ENCODE peak calls at places on chromosomes 11 and 22, in six cellular contexts. X is neuronal stem cell, U is H9, N is H1, A is mesenchymal stem cell, K is trophoblast cell. H is an unnamed sample.

GRCh38 chr22:48943567-48944432 is 883.9 kb downstream of the BRD1 start:
- DNase-seq in U (peak; percentile 73), K (no peak), X (peak; percentile 29), A (no peak), N (peak; percentile 33), H (no peak)

GRCh38 chr11:6237903-6238302 is 986 bp upstream of the CNGA4 start:
- DNase-seq in U (no peak), N (no peak), A (no peak), X (no peak), K (no peak), H (no peak)

GRCh38 chr11:2515401-2516275 is 70.8 kb downstream of the KCNQ1 start:
- DNase-seq in X (no peak), U (no peak), K (no peak), N (no peak), A (no peak), H (no peak)

GRCh38 chr22:26889794-26890193 is 232.4 kb downstream of the MIAT start:
- DNase-seq in A (peak; percentile 42), N (no peak), U (no peak), K (no peak), X (no peak), H (no peak)

GRCh38 chr11:19628018-19628417 is 84.6 kb upstream of the NAV2 start:
- DNase-seq in K (no peak), U (no peak), X (no peak), A (no peak), N (no peak), H (peak; percentile 59)

GRCh38 chr11:27388001-27388400 is 25.0 kb upstream of the CCDC34 start:
- DNase-seq in A (no peak), U (no peak), K (no peak), N (no peak), X (no peak), H (no peak)

GRCh38 chr22:35913925-35914324 is 114.7 kb downstream of the RBFOX2 start:
- DNase-seq in U (no peak), X (no peak), A (no peak), N (no peak), K (no peak), H (no peak)

GRCh38 chr11:77213589-77214428 is 85.8 kb downstream of the MYO7A start:
- DNase-seq in A (no peak), X (no peak), K (no peak), U (no peak), N (no peak), H (no peak)

GRCh38 chr11:10450451-10451398 is 4.3 kb upstream of the AMPD3 start:
- DNase-seq in X (peak; percentile 40), K (peak; percentile 69), U (peak; percentile 78), N (peak; percentile 49), A (peak; percentile 35), H (no peak)

GRCh38 chr11:78217650-78218541 is 29.2 kb downstream of the USP35 start:
- DNase-seq in U (peak; percentile 16), K (no peak), X (no peak), A (no peak), N (no peak), H (no peak)

GRCh38 chr22:32286290-32286840 is 31.2 kb upstream of the SLC5A4 start:
- DNase-seq in X (no peak), U (no peak), N (no peak), K (no peak), A (no peak), H (no peak)

GRCh38 chr11:62588966-62589637 is 2.2 kb downstream of the TUT1 start:
- DNase-seq in K (no peak), N (no peak), A (peak; percentile 57), U (no peak), X (no peak), H (no peak)

GRCh38 chr22:46036558-46037408 is 59.8 kb upstream of the WNT7B start:
- DNase-seq in K (peak; percentile 11), U (no peak), N (no peak), X (no peak), A (peak; percentile 30), H (no peak)

GRCh38 chr11:26150046-26150445 is 181.9 kb upstream of the ANO3 start:
- DNase-seq in K (no peak), X (no peak), U (no peak), N (no peak), A (no peak), H (no peak)

GRCh38 chr11:111736191-111736590 is 30.0 kb downstream of the PPP2R1B start:
- DNase-seq in N (no peak), U (no peak), K (peak; percentile 32), X (no peak), A (no peak), H (peak; percentile 80)

GRCh38 chr11:123187670-123188507 is 7.2 kb downstream of the CLMP start:
- DNase-seq in X (no peak), A (peak; percentile 38), U (no peak), N (no peak), K (no peak), H (peak; percentile 63)

GRCh38 chr11:9895016-9895415 is 231.1 kb downstream of the SWAP70 start:
- DNase-seq in X (no peak), U (no peak), K (no peak), A (peak; percentile 18), N (no peak), H (peak; percentile 51)

GRCh38 chr11:35792148-35792845 is 129.7 kb downstream of the TRIM44 start:
- DNase-seq in X (no peak), N (no peak), U (no peak), A (no peak), K (no peak), H (no peak)
- H3K9ac ChIP-seq in X (no peak overlapping the region), N (no peak overlapping the region), U (no peak overlapping the region), A (no peak overlapping the region), K (no peak overlapping the region), H (no peak overlapping the region)

GRCh38 chr11:117900144-117900651 is 23.7 kb upstream of the FXYD6 start:
- DNase-seq in A (no peak), N (no peak), U (no peak), K (no peak), X (no peak), H (no peak)
- H3K14ac ChIP-seq in A (no peak overlapping the region), N (no peak overlapping the region), U (no peak overlapping the region), K (no peak overlapping the region), X (no peak overlapping the region), H (no peak overlapping the region)

DNA sequence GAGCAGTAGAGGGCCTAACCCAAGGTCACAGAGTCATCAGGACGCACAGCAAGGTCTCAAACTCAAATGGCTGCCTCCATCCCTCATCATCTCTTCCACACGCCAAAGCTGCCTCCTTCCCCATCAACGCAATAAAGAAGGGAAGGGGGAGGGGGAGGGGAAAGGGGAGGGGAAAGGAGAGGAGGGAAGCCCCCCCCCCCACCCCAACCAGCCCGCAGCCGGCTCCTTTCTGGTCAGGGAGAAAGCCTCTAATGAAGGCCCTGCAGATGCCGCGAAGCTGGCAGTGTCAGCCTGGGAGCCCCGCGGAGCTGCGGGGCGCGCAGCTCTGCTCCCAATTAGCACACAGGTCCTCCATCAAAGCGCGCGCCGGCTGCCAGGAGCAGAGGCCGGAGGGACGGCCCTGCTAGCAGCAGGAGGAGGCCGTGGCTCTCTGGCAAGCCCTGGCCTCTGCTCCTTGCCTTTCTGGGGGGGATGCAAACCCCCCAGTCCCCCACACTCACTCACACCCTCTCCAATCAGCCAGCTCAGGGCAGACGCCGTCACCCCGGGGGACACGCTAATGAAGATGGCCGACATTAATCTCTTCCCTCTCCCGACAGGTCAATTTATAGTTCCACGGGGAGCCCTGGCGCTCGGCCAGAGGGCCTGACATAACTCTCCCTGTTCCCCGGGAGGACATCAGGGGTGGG is 70.4 kb upstream of the TCF20 start:
- DNase-seq in A (no peak), X (peak; percentile 50), K (no peak), N (no peak), U (peak; percentile 60), H (no peak)
- H3K9ac ChIP-seq in A (no peak overlapping the region), X (peak overlapping the region; percentile 63), K (no peak overlapping the region), N (no peak overlapping the region), U (no peak overlapping the region), H (no peak overlapping the region)

DNA sequence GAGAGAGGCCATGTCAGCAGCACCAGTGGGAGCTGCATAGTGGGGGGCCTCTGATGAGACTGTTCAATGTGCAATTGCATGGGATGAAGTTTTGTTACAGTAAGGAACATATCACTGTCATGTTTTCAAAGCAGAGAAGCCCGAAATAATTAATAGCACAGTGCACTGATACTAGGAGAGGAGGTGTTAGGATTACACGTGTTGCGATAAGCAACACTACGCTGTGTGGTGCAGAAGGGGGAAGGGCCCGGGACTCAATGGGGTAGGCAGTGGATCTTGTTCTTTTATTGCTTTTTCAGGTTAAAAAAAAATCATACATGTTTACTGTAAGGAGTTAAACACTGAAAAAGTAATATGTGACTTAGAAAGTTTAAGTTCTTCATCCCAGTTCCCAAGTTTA is 29.2 kb downstream of the TCIRG1 start:
- DNase-seq in A (no peak), X (no peak), K (no peak), N (no peak), U (no peak), H (no peak)
- H3K14ac ChIP-seq in A (no peak overlapping the region), X (no peak overlapping the region), K (no peak overlapping the region), N (no peak overlapping the region), U (no peak overlapping the region), H (no peak overlapping the region)

GRCh38 chr22:39147335-39148023 is 5.0 kb downstream of the CBX7 start:
- DNase-seq in X (no peak), U (no peak), N (no peak), K (no peak), A (no peak), H (no peak)

GRCh38 chr22:39146256-39147101 is 6.0 kb downstream of the CBX7 start:
- DNase-seq in U (no peak), K (no peak), X (no peak), A (no peak), N (no peak), H (no peak)

GRCh38 chr22:39142088-39142667 is 10.3 kb downstream of the CBX7 start:
- DNase-seq in A (no peak), X (no peak), K (no peak), N (no peak), U (no peak), H (no peak)

GRCh38 chr22:39148024-39148726 is 4.3 kb downstream of the CBX7 start:
- DNase-seq in K (no peak), X (no peak), U (no peak), A (no peak), N (no peak), H (no peak)

GRCh38 chr22:39144101-39144815 is 8.2 kb downstream of the CBX7 start:
- DNase-seq in U (peak; percentile 56), X (no peak), N (no peak), A (peak; percentile 85), K (no peak), H (peak; percentile 30)
- H3K9ac ChIP-seq in U (no peak overlapping the region), X (peak overlapping the region; percentile 96), N (no peak overlapping the region), A (peak overlapping the region; percentile 90), K (no peak overlapping the region), H (peak overlapping the region; percentile 40)

DNA sequence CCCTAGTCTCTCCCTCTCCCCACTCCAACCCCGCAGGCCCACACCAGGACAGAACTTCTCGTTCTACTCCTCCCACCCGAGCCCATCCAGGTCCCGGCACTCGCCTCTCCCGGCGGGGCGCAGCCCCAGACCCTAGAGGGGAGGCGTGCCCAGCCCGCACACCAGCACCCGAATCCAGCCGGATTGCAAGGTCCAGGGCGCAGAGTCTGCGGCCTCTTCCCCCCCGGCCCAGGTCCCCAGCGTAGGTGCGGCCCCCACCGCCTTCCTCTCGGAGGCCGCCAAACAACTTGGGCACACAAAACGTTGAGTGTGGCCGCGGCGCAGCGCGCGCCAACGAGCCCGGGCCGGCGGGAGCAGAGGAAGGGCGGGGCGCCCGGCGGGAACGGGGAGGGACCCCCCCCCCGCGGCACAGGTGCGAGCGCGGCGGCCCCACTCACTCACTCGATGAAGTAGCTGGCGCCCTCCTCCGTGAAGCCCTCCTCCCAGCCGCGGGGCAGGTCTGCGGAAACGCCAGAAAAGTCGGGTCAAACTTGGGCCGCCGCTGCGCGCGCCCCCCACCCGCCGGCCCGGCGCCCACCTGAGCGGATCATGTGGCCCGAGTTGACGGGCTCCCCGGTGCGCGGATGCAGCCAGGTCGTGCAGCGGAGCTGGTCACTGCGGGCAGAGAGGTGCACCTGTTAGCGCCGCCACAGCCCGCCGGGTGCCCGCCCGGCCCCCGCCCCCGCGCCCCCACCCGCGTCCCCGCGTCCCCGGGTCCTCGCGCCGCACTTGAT is 480 bp downstream of the PLEKHA7 start:
- DNase-seq in N (no peak), U (peak; percentile 65), X (peak; percentile 3), K (no peak), A (no peak), H (no peak)
- H3K14ac ChIP-seq in N (no peak overlapping the region), U (no peak overlapping the region), X (no peak overlapping the region), K (peak overlapping the region; percentile 29), A (no peak overlapping the region), H (no peak overlapping the region)